ENCODE peak calls at places on chromosomes 1 and 21, in four cellular contexts. F is stimulated activated CD4-positive, alpha-beta T cell treated with anti-CD3 and anti-CD28 coated beads, Interleukin-1b, Interleukin-23, amount 100 ng/mL, for 48 hours; A is hepatocyte; S is HS-5. T is an unnamed sample.

GRCh38 chr1:53732912-53733317 is 6.0 kb downstream of the GLIS1 start:
- DNase-seq in F (no peak), A (no peak), S (peak), T (no peak)

GRCh38 chr1:219385786-219386427 is 212.2 kb downstream of the LYPLAL1 start:
- DNase-seq in F (peak), A (peak), S (peak), T (no peak)

GRCh38 chr1:230827801-230828200 is 40.5 kb downstream of the C1orf198 start:
- DNase-seq in F (no peak), A (no peak), S (no peak), T (no peak)

GRCh38 chr1:3570081-3570986 is 41.0 kb downstream of the MEGF6 start:
- DNase-seq in F (no peak), A (no peak), S (no peak), T (no peak)

GRCh38 chr21:33121715-33122475 is 52.0 kb downstream of the OLIG1 start:
- DNase-seq in F (no peak), A (no peak), S (no peak), T (no peak)

GRCh38 chr1:111015222-111015621 is 51.5 kb upstream of the LRIF1 start:
- DNase-seq in F (no peak), A (no peak), S (no peak), T (no peak)

GRCh38 chr1:48093696-48094518 is 96.7 kb upstream of the TRABD2B start:
- DNase-seq in F (peak), A (peak), S (no peak), T (peak)

GRCh38 chr1:76687324-76688018 is 179.8 kb upstream of the ST6GALNAC5 start:
- DNase-seq in F (no peak), A (peak), S (no peak), T (no peak)

GRCh38 chr21:38824124-38824822 is 18.5 kb downstream of the ETS2 start:
- DNase-seq in F (no peak), A (no peak), S (no peak), T (no peak)

GRCh38 chr1:235953801-235954200 is 87.1 kb upstream of the LYST start:
- DNase-seq in F (no peak), A (no peak), S (peak), T (no peak)

T was measured in putamen.